ENCODE peak calls at places on chromosomes 1 and 21, in five cellular contexts. One of them, this sample, is unnamed. For H3K36me3, the result is how much of the 10 kb centered on the place peaks cover.

GRCh38 chr1:241716915-241717651 is 65.0 kb downstream of the WDR64 start:
- ATAC-seq in K562: no peak
- ATAC-seq in GM12878: no peak
- ATAC-seq in upper lobe of left lung: no peak
- ATAC-seq in HepG2: no peak
- ATAC-seq in this sample: no peak

GRCh38 chr1:111973150-111973549 is 16.3 kb downstream of the KCND3 start:
- ATAC-seq in K562: no peak
- ATAC-seq in GM12878: no peak
- ATAC-seq in HepG2: no peak
- ATAC-seq in upper lobe of left lung: no peak
- ATAC-seq in this sample: no peak

GRCh38 chr21:14303731-14304488 is 79.0 kb downstream of the HSPA13 start:
- ATAC-seq in upper lobe of left lung: no peak
- ATAC-seq in GM12878: no peak
- ATAC-seq in K562: peak
- ATAC-seq in HepG2: no peak
- ATAC-seq in this sample: no peak

GRCh38 chr1:41880951-41881885 is 37.5 kb downstream of the HIVEP3 start:
- ATAC-seq in GM12878: no peak
- ATAC-seq in K562: no peak
- ATAC-seq in HepG2: no peak
- ATAC-seq in upper lobe of left lung: no peak
- ATAC-seq in this sample: no peak

GRCh38 chr1:8303876-8304275 is 14.0 kb upstream of the SLC45A1 start:
- ATAC-seq in K562: no peak
- ATAC-seq in HepG2: no peak
- ATAC-seq in GM12878: no peak
- ATAC-seq in upper lobe of left lung: no peak
- ATAC-seq in this sample: no peak

GRCh38 chr1:206467915-206468314 is 2.4 kb upstream of the IKBKE start:
- ATAC-seq in upper lobe of left lung: peak
- ATAC-seq in GM12878: no peak
- ATAC-seq in HepG2: no peak
- ATAC-seq in K562: peak
- ATAC-seq in this sample: peak

GRCh38 chr21:30718239-30718909 is at the start of gene KRTAP21-3:
- ATAC-seq in HepG2: no peak
- ATAC-seq in K562: no peak
- ATAC-seq in upper lobe of left lung: no peak
- ATAC-seq in GM12878: peak
- ATAC-seq in this sample: no peak

GRCh38 chr1:209860293-209860881 is 32.6 kb downstream of the UTP25 start:
- ATAC-seq in K562: peak
- ATAC-seq in HepG2: peak
- ATAC-seq in GM12878: peak
- ATAC-seq in upper lobe of left lung: peak
- ATAC-seq in this sample: peak

GRCh38 chr21:37414292-37415253 is 48.0 kb downstream of the DYRK1A start:
- ATAC-seq in upper lobe of left lung: no peak
- ATAC-seq in GM12878: peak
- ATAC-seq in HepG2: no peak
- ATAC-seq in K562: peak
- ATAC-seq in this sample: no peak

GRCh38 chr1:25774206-25774804 is 25.7 kb upstream of the SELENON start:
- ATAC-seq in GM12878: no peak
- ATAC-seq in K562: no peak
- ATAC-seq in upper lobe of left lung: no peak
- ATAC-seq in HepG2: no peak
- ATAC-seq in this sample: no peak

GRCh38 chr1:59107516-59107915 is 189.4 kb upstream of the FGGY start:
- ATAC-seq in HepG2: no peak
- ATAC-seq in upper lobe of left lung: no peak
- ATAC-seq in GM12878: no peak
- ATAC-seq in K562: no peak
- ATAC-seq in this sample: peak

GRCh38 chr1:151290709-151291303 is 8.7 kb downstream of the ZNF687 start:
- ATAC-seq in GM12878: no peak
- ATAC-seq in upper lobe of left lung: no peak
- ATAC-seq in K562: peak
- ATAC-seq in HepG2: no peak
- ATAC-seq in this sample: no peak
- H3K36me3 ChIP-seq in GM12878: under half
- H3K36me3 ChIP-seq in upper lobe of left lung: half or more
- H3K36me3 ChIP-seq in K562: half or more
- H3K36me3 ChIP-seq in HepG2: half or more
- H3K36me3 ChIP-seq in this sample: under half

DNA sequence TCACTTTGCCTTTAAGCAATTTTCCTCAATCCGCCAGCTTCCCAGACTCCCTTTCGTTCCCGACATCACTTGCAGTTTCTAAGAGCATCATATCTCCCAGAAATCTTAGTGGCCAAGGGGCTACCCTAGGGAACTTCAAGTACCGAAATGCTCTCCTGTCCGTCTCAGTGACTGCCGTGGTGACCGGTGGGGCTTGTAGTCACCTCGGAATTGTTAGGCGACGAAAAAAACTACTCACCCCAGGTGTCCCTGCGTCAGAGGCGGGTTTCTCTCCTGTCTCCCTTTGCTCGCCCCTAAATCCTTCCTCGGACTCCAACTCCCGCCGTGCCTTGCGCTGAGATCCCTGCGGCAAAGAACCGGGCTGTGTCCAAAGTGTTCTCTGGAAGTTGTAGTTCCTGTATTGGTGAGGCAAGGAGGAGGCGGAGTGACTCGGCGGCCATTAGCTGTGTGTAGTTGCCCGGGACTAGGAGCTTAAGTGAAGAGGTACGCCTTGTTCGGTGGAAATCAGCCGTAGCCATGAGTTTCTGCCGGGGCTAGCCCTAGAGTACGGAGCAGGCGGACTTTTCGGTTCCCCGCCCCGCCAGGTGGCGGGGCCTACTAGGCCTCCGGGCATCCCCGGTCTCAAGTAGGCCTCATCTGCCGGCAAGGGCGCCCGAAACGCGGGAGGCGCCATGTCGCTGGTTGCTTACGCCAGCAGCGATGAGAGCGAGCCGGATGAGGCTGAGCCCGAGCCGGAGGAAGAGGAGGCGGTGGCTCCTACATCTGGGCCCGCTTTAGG is at the start of gene PRCC:
- ATAC-seq in GM12878: peak
- ATAC-seq in HepG2: peak
- ATAC-seq in upper lobe of left lung: peak
- ATAC-seq in K562: peak
- ATAC-seq in this sample: peak
- TF ChIP-seq EP300 in GM12878: no peak
- TF ChIP-seq EP300 in HepG2: no peak
- TF ChIP-seq EP300 in upper lobe of left lung: no peak
- TF ChIP-seq EP300 in K562: peak
- TF ChIP-seq EP300 in this sample: no peak

GRCh38 chr1:2528966-2529750 is 905 bp downstream of the HES5 start:
- ATAC-seq in HepG2: peak
- ATAC-seq in K562: peak
- ATAC-seq in upper lobe of left lung: no peak
- ATAC-seq in GM12878: peak
- ATAC-seq in this sample: no peak
- TF ChIP-seq POLR2AphosphoS5 in HepG2: no peak
- TF ChIP-seq POLR2AphosphoS5 in K562: no peak
- TF ChIP-seq POLR2AphosphoS5 in upper lobe of left lung: no peak
- TF ChIP-seq POLR2AphosphoS5 in GM12878: no peak
- TF ChIP-seq POLR2AphosphoS5 in this sample: no peak

DNA sequence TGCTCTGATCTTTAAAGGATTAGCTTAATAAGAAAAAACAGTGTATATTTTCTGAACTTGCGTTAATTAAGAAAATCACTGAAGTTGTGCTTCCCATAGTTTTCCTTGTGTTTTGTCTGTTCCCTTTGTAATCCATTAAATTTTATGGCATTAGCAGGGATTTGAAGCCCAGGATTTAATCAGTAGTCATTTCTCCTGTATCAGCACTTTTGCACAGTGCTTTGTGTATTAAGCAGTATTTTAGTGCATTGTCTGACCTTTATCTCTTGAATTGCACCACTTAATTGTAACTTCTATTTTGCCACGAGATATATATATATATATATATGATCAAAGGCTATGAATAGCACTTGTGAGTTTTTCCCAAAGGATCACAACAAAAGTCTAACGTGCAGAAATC is 133.7 kb downstream of the S1PR1 start:
- ATAC-seq in upper lobe of left lung: no peak
- ATAC-seq in K562: no peak
- ATAC-seq in HepG2: no peak
- ATAC-seq in GM12878: no peak
- ATAC-seq in this sample: no peak
- H3K36me3 ChIP-seq in upper lobe of left lung: under half
- H3K36me3 ChIP-seq in K562: under half
- H3K36me3 ChIP-seq in HepG2: under half
- H3K36me3 ChIP-seq in GM12878: under half
- H3K36me3 ChIP-seq in this sample: under half

GRCh38 chr1:239725371-239725770 is 339.0 kb downstream of the CHRM3 start:
- ATAC-seq in GM12878: no peak
- ATAC-seq in HepG2: no peak
- ATAC-seq in upper lobe of left lung: no peak
- ATAC-seq in K562: no peak
- ATAC-seq in this sample: no peak
- TF ChIP-seq EP300 in GM12878: no peak
- TF ChIP-seq EP300 in HepG2: no peak
- TF ChIP-seq EP300 in upper lobe of left lung: no peak
- TF ChIP-seq EP300 in K562: no peak
- TF ChIP-seq EP300 in this sample: no peak

This sample was measured in gastroesophageal sphincter.